ENCODE peak calls at places on chromosomes 7 and 10, in eight cellular contexts. M is endothelial cell; J is Karpas-422; O is CD8-positive, alpha-beta memory T cell; D is NCI-H2227 treated with DMSO at 0.1 percent for 48 hours; G is GM12891; C is NCI-H345; V is foreskin melanocyte. I is an unnamed sample.

GRCh38 chr10:73494877-73495225 is 973 bp downstream of the PPP3CB start:
- DNase-seq in M (no peak), J (no peak), O (no peak), D (no peak), G (no peak), C (no peak), V (no peak), I (no peak)

GRCh38 chr7:34354906-34355305 is 303.1 kb upstream of the NPSR1 start:
- DNase-seq in M (no peak), J (no peak), O (no peak), D (no peak), G (no peak), C (no peak), V (no peak), I (no peak)

GRCh38 chr7:105006367-105007139 is 7.5 kb upstream of the KMT2E start:
- DNase-seq in M (no peak), J (peak), O (no peak), D (no peak), G (no peak), C (no peak), V (no peak), I (no peak)

GRCh38 chr7:100175296-100175935 is 1.8 kb downstream of the GPC2 start:
- DNase-seq in M (no peak), J (no peak), O (no peak), D (no peak), G (no peak), C (no peak), V (no peak), I (no peak)

GRCh38 chr10:7611909-7612308 is 54.9 kb downstream of the ITIH5 start:
- DNase-seq in M (no peak), J (no peak), O (no peak), D (no peak), G (no peak), C (no peak), V (no peak), I (no peak)

GRCh38 chr7:80721880-80722595 is 83.6 kb downstream of the CD36 start:
- DNase-seq in M (no peak), J (no peak), O (no peak), D (peak), G (no peak), C (no peak), V (peak), I (no peak)

GRCh38 chr7:120079022-120079421 is 194.0 kb upstream of the KCND2 start:
- DNase-seq in M (no peak), J (no peak), O (no peak), D (no peak), G (no peak), C (no peak), V (no peak), I (no peak)

GRCh38 chr10:130174343-130174742 is 38.2 kb downstream of the GLRX3 start:
- DNase-seq in M (no peak), J (no peak), O (no peak), D (no peak), G (no peak), C (no peak), V (no peak), I (no peak)

GRCh38 chr10:110357252-110357780 is 52.6 kb upstream of the SMNDC1 start:
- DNase-seq in M (no peak), J (peak), O (peak), D (no peak), G (no peak), C (no peak), V (no peak), I (peak)

GRCh38 chr10:89516149-89516832 is 19.1 kb downstream of the SLC16A12 start:
- DNase-seq in M (no peak), J (no peak), O (no peak), D (no peak), G (no peak), C (peak), V (no peak), I (peak)

GRCh38 chr10:117499248-117500105 is 43.1 kb upstream of the EMX2 start:
- DNase-seq in M (no peak), J (no peak), O (no peak), D (no peak), G (no peak), C (no peak), V (no peak), I (no peak)

GRCh38 chr7:138032186-138032585 is 30.3 kb upstream of the CREB3L2 start:
- DNase-seq in M (no peak), J (no peak), O (no peak), D (no peak), G (no peak), C (no peak), V (no peak), I (no peak)

GRCh38 chr7:33039905-33040292 is 22.7 kb downstream of the NT5C3A start:
- DNase-seq in M (no peak), J (no peak), O (no peak), D (no peak), G (no peak), C (no peak), V (no peak), I (no peak)

GRCh38 chr7:18496336-18496700 is 769 bp downstream of the HDAC9 start:
- DNase-seq in M (no peak), J (peak), O (no peak), D (no peak), G (no peak), C (no peak), V (no peak), I (no peak)

GRCh38 chr7:3575753-3576531 is 274.9 kb downstream of the SDK1 start:
- DNase-seq in M (no peak), J (no peak), O (no peak), D (no peak), G (no peak), C (peak), V (no peak), I (no peak)

GRCh38 chr10:53476650-53477312 is 704.2 kb upstream of the MBL2 start:
- DNase-seq in M (no peak), J (no peak), O (no peak), D (no peak), G (no peak), C (no peak), V (no peak), I (no peak)

GRCh38 chr7:150945171-150945852 is 32.8 kb downstream of the KCNH2 start:
- DNase-seq in M (no peak), J (no peak), O (no peak), D (no peak), G (peak), C (no peak), V (no peak), I (no peak)

GRCh38 chr10:5303504-5303903 is 61.3 kb upstream of the UCN3 start:
- DNase-seq in M (no peak), J (no peak), O (no peak), D (no peak), G (no peak), C (no peak), V (no peak), I (no peak)

GRCh38 chr10:113175756-113176651 is 226.0 kb downstream of the TCF7L2 start:
- DNase-seq in M (no peak), J (no peak), O (no peak), D (no peak), G (no peak), C (no peak), V (no peak), I (no peak)

GRCh38 chr10:84370268-84370667 is 41.9 kb downstream of the CCSER2 start:
- DNase-seq in M (no peak), J (no peak), O (no peak), D (no peak), G (no peak), C (no peak), V (no peak), I (no peak)

GRCh38 chr7:156612930-156613329 is 27.6 kb upstream of the RNF32 start:
- DNase-seq in M (no peak), J (no peak), O (peak), D (no peak), G (no peak), C (no peak), V (no peak), I (no peak)

GRCh38 chr10:47025540-47026300 is 114.5 kb downstream of the PTPN20 start:
- DNase-seq in M (peak), J (no peak), O (no peak), D (no peak), G (no peak), C (no peak), V (no peak), I (no peak)

GRCh38 chr7:75905785-75906604 is 9.0 kb upstream of the POR start:
- DNase-seq in M (peak), J (peak), O (no peak), D (peak), G (no peak), C (peak), V (peak), I (no peak)

I was measured in T1000.